ENCODE peak calls at places on chromosomes 4 and X, in ten cellular contexts. N is endothelial cell, K is tibial artery, R is cardiac muscle cell, G is GM13977, L is retinal pigment epithelial cell, O is mesothelial cell of epicardium, Y is fibroblast of lung, I is cardiac fibroblast, F is uterus. M is an unnamed sample.
A peak's percentile ranks its signal among the peaks of the same experiment; 100 is the strongest.

GRCh38 chrX:15815779-15816452 is 25.6 kb downstream of the ZRSR2 start:
- DNase-seq in N (peak; percentile 8), K (no peak), R (peak; percentile 73), G (peak; percentile 59), L (no peak), O (no peak), Y (peak; percentile 33), I (peak; percentile 31), F (no peak), M (no peak)

GRCh38 chr4:120517966-120518365 is 404.6 kb downstream of the PRDM5 start:
- DNase-seq in N (no peak), K (no peak), R (no peak), G (no peak), L (no peak), O (no peak), Y (peak; percentile 92), I (peak; percentile 93), F (peak; percentile 84), M (no peak)

GRCh38 chr4:4919926-4920325 is 60.5 kb downstream of the MSX1 start:
- DNase-seq in N (no peak), K (peak; percentile 73), R (no peak), G (no peak), L (no peak), O (no peak), Y (no peak), I (peak; percentile 18), F (no peak), M (peak; percentile 71)

GRCh38 chr4:56986192-56986591 is 7.5 kb downstream of the POLR2B start:
- DNase-seq in N (no peak), K (no peak), R (no peak), G (no peak), L (no peak), O (no peak), Y (no peak), I (no peak), F (no peak), M (no peak)

GRCh38 chrX:153999359-154000037 is 20.2 kb downstream of the IRAK1 start:
- DNase-seq in N (no peak), K (no peak), R (no peak), G (no peak), L (no peak), O (no peak), Y (no peak), I (no peak), F (no peak), M (peak; percentile 40)

GRCh38 chr4:109389367-109390118 is 44.1 kb upstream of the SEC24B start:
- DNase-seq in N (no peak), K (no peak), R (peak; percentile 47), G (no peak), L (no peak), O (no peak), Y (no peak), I (no peak), F (no peak), M (no peak)

GRCh38 chr4:163591614-163592020 is 97.1 kb downstream of the TMA16 start:
- DNase-seq in N (no peak), K (no peak), R (no peak), G (peak; percentile 19), L (no peak), O (no peak), Y (no peak), I (no peak), F (no peak), M (no peak)

GRCh38 chrX:19723427-19723826 is 164.0 kb downstream of the SH3KBP1 start:
- DNase-seq in N (no peak), K (no peak), R (no peak), G (no peak), L (no peak), O (no peak), Y (no peak), I (no peak), F (no peak), M (no peak)

GRCh38 chr4:10312568-10312967 is 144.7 kb downstream of the ZNF518B start:
- DNase-seq in N (no peak), K (no peak), R (no peak), G (no peak), L (no peak), O (no peak), Y (no peak), I (no peak), F (no peak), M (no peak)

DNA sequence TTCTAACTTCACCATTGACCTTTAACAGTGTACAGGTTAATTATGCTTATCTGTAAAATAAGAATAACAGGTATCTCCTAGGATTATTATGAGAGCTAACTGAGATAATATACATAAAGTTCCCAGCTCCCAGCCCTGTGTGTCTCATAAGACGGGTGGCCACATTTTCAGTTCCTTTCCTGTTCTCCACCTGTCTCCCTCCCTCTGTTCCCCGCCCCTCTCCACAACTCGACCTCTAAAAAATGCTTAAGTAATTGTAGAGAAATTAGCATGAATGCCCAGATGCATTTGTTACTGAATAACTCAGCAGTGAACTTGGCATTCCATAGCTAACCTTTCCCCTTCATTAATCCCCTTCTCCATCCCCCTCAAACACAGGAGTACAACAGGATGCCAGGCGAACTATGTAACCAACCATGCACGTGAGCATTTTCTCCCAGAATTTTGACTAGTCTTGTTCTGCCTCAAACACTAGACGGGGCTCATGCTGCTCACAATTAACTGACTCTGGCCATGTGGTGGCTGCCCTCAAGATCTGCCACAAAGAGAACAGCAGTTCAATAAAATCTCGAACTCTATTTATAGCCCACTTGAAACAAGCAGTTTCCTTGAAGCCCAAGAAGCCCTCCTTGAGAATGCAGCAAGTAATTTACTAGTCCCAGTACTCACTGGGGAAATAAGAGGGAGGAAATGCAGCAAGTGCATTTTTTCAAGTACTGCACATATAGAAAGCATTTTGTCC is 351.2 kb downstream of the ARHGAP24 start:
- DNase-seq in N (peak; percentile 11), K (no peak), R (peak; percentile 67), G (no peak), L (peak; percentile 99), O (no peak), Y (peak; percentile 51), I (peak; percentile 67), F (no peak), M (no peak)
- TF ChIP-seq CTCF in N (no peak), K (peak; percentile 35), R (no peak), G (no peak), L (peak; percentile 55), O (no peak), Y (peak; percentile 22), I (peak; percentile 2), F (peak; percentile 10), M (no peak)

DNA sequence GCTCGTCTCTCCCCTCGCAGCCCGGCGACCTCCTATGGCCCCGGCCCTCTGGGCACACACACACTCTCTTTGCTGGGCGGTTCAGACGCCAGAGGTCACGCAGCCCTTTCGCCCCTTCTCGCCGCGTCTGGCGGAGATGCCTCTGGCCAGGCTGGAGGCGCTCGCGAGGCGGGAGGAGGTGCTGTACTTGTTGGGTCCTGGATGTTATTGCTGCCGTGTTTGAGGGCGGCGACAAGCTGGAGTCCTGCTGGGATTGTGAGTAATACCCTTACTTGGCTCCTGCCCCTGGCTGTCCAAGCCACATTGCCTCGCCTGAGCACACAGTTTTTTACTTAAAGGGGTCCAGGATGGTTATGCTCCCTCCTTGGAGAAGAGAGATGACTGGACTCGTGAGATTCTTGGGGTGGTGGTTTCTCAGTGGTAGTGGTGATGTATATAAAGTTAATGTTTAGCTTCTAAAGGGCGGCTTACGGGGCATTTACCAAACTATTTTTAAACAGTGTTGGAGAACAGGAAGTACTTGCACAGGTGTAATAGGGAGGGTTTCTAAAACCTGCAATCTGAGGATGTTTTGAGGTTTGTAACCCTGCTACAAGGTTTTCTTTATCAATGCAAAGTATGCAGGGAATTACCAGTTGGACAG is 572 bp downstream of the USP53 start:
- DNase-seq in N (peak; percentile 78), K (peak; percentile 95), R (peak; percentile 91), G (peak; percentile 59), L (peak; percentile 83), O (peak; percentile 32), Y (peak; percentile 93), I (peak; percentile 94), F (peak; percentile 86), M (peak; percentile 92)
- TF ChIP-seq CTCF in N (no peak), K (no peak), R (peak; percentile 45), G (peak; percentile 55), L (peak; percentile 45), O (no peak), Y (peak; percentile 40), I (peak; percentile 42), F (no peak), M (peak; percentile 40)

DNA sequence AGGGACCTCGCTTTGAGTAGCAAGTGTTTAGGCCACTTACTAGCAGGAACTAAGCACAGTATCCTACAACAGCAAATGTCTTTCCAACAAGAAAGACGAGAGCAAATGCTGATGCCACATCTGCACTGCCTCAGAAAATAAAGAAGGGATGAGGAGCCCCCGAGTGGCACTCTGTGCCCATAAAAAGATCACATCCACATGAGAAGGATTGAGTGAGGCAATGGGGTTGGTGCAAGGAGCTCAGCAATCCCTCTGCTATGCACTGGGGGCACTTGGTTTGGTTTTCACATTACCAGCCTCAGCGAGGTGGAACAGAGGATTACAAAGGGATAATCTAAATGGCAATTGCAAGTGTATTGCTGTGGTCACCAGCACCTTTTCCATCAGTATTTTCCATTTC is 252.8 kb upstream of the SLC7A11 start:
- DNase-seq in N (peak; percentile 19), K (no peak), R (peak; percentile 16), G (no peak), L (no peak), O (no peak), Y (no peak), I (peak; percentile 49), F (no peak), M (no peak)
- TF ChIP-seq CTCF in N (no peak), K (no peak), R (peak; percentile 25), G (peak; percentile 22), L (peak; percentile 21), O (no peak), Y (no peak), I (peak; percentile 19), F (no peak), M (no peak)

GRCh38 chr4:150962245-150962644 is 52.8 kb downstream of the LRBA start:
- DNase-seq in N (no peak), K (no peak), R (no peak), G (no peak), L (no peak), O (no peak), Y (no peak), I (no peak), F (no peak), M (no peak)

GRCh38 chr4:150964754-150965153 is 50.3 kb downstream of the LRBA start:
- DNase-seq in N (no peak), K (no peak), R (no peak), G (no peak), L (no peak), O (no peak), Y (no peak), I (no peak), F (no peak), M (no peak)

GRCh38 chr4:150960079-150960478 is 55.0 kb downstream of the LRBA start:
- DNase-seq in N (no peak), K (no peak), R (no peak), G (no peak), L (no peak), O (no peak), Y (peak; percentile 52), I (peak; percentile 53), F (no peak), M (no peak)

GRCh38 chr4:150961566-150961965 is 53.5 kb downstream of the LRBA start:
- DNase-seq in N (no peak), K (no peak), R (no peak), G (no peak), L (no peak), O (no peak), Y (no peak), I (no peak), F (no peak), M (no peak)

DNA sequence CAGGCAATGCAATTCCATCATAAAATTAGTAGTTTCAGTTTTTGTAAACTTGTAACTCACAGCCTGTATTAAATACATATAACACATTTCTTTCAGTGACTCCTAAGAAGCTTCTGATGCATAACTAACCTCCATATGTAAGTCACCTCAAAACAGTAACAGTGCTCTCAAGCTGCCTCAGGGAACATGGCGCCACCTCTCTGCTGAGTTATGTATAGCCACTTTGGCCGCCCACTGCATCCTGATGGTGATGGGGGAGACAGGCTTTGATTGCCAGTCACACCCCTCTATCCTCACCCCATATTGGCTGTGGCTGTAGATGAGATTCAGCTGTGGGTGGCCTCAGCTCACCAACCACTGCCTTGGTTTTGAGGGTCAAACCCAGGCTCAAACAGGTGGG is 54.3 kb downstream of the LRBA start:
- DNase-seq in N (peak; percentile 15), K (no peak), R (no peak), G (peak; percentile 39), L (no peak), O (no peak), Y (peak; percentile 31), I (peak; percentile 19), F (no peak), M (no peak)
- TF ChIP-seq CTCF in N (peak; percentile 37), K (no peak), R (peak; percentile 69), G (peak; percentile 57), L (peak; percentile 56), O (no peak), Y (peak; percentile 73), I (peak; percentile 73), F (no peak), M (no peak)

M was measured in psoas muscle.